ENCODE peak calls at places on chromosomes 3 and 15, in nine cellular contexts. One of them, this sample, is unnamed.

GRCh38 chr3:159532577-159532976 is 456.1 kb upstream of the IL12A start:
- DNase-seq in K562: no peak
- DNase-seq in H1: no peak
- DNase-seq in PC-3: peak; percentile 7
- DNase-seq in MM.1S: no peak
- DNase-seq in SK-N-SH: no peak
- DNase-seq in A549: no peak
- DNase-seq in H9: no peak
- DNase-seq in fibroblast of lung: no peak
- DNase-seq in this sample: peak; percentile 4

GRCh38 chr3:24704496-24704895 is 209.8 kb upstream of the THRB start:
- DNase-seq in MM.1S: no peak
- DNase-seq in K562: no peak
- DNase-seq in SK-N-SH: no peak
- DNase-seq in fibroblast of lung: peak; percentile 64
- DNase-seq in H9: no peak
- DNase-seq in PC-3: peak; percentile 100
- DNase-seq in A549: no peak
- DNase-seq in H1: no peak
- DNase-seq in this sample: no peak

GRCh38 chr3:16884748-16885587 is at the start of gene PLCL2:
- DNase-seq in SK-N-SH: peak; percentile 88
- DNase-seq in K562: peak; percentile 56
- DNase-seq in fibroblast of lung: peak; percentile 38
- DNase-seq in H1: peak; percentile 65
- DNase-seq in PC-3: peak; percentile 43
- DNase-seq in A549: peak; percentile 57
- DNase-seq in H9: peak; percentile 34
- DNase-seq in MM.1S: peak; percentile 65
- DNase-seq in this sample: peak; percentile 93

GRCh38 chr3:120160050-120160449 is 65.8 kb upstream of the GSK3B start:
- DNase-seq in H9: no peak
- DNase-seq in K562: no peak
- DNase-seq in MM.1S: no peak
- DNase-seq in SK-N-SH: no peak
- DNase-seq in fibroblast of lung: peak; percentile 100
- DNase-seq in A549: no peak
- DNase-seq in H1: no peak
- DNase-seq in PC-3: peak; percentile 99
- DNase-seq in this sample: peak; percentile 72

GRCh38 chr15:76035593-76035992 is 23.4 kb upstream of the NRG4 start:
- DNase-seq in A549: no peak
- DNase-seq in H1: no peak
- DNase-seq in H9: no peak
- DNase-seq in PC-3: no peak
- DNase-seq in fibroblast of lung: no peak
- DNase-seq in K562: no peak
- DNase-seq in MM.1S: no peak
- DNase-seq in SK-N-SH: no peak
- DNase-seq in this sample: no peak

GRCh38 chr3:195556390-195556789 is 13.3 kb upstream of the PPP1R2 start:
- DNase-seq in fibroblast of lung: no peak
- DNase-seq in K562: peak; percentile 43
- DNase-seq in MM.1S: no peak
- DNase-seq in H1: no peak
- DNase-seq in H9: peak; percentile 60
- DNase-seq in PC-3: peak; percentile 37
- DNase-seq in SK-N-SH: no peak
- DNase-seq in A549: peak; percentile 13
- DNase-seq in this sample: no peak

GRCh38 chr3:125144653-125145314 is 67.8 kb downstream of the SLC12A8 start:
- DNase-seq in H1: no peak
- DNase-seq in fibroblast of lung: no peak
- DNase-seq in MM.1S: no peak
- DNase-seq in K562: no peak
- DNase-seq in A549: no peak
- DNase-seq in SK-N-SH: no peak
- DNase-seq in PC-3: no peak
- DNase-seq in H9: no peak
- DNase-seq in this sample: peak; percentile 72

GRCh38 chr15:65287515-65287845 is 797 bp upstream of the PARP16 start:
- DNase-seq in H1: no peak
- DNase-seq in PC-3: no peak
- DNase-seq in fibroblast of lung: no peak
- DNase-seq in H9: no peak
- DNase-seq in MM.1S: no peak
- DNase-seq in A549: no peak
- DNase-seq in K562: peak; percentile 2
- DNase-seq in SK-N-SH: no peak
- DNase-seq in this sample: no peak

GRCh38 chr3:182621435-182622240 is 171.7 kb upstream of the ATP11B start:
- DNase-seq in H9: no peak
- DNase-seq in PC-3: peak; percentile 50
- DNase-seq in A549: no peak
- DNase-seq in SK-N-SH: peak; percentile 26
- DNase-seq in H1: no peak
- DNase-seq in MM.1S: peak; percentile 39
- DNase-seq in K562: no peak
- DNase-seq in fibroblast of lung: no peak
- DNase-seq in this sample: no peak

GRCh38 chr15:69573815-69574472 is 121.3 kb downstream of the RPLP1 start:
- DNase-seq in SK-N-SH: no peak
- DNase-seq in fibroblast of lung: no peak
- DNase-seq in H9: no peak
- DNase-seq in PC-3: peak; percentile 32
- DNase-seq in MM.1S: no peak
- DNase-seq in K562: no peak
- DNase-seq in H1: no peak
- DNase-seq in A549: no peak
- DNase-seq in this sample: no peak

GRCh38 chr15:78065284-78065872 is 12.1 kb downstream of the TBC1D2B start:
- DNase-seq in fibroblast of lung: peak; percentile 99
- DNase-seq in MM.1S: peak; percentile 67
- DNase-seq in A549: no peak
- DNase-seq in H1: no peak
- DNase-seq in SK-N-SH: no peak
- DNase-seq in PC-3: peak; percentile 20
- DNase-seq in K562: no peak
- DNase-seq in H9: no peak
- DNase-seq in this sample: peak; percentile 85

GRCh38 chr3:150588027-150588830 is 14.9 kb upstream of the SELENOT start:
- DNase-seq in PC-3: no peak
- DNase-seq in SK-N-SH: no peak
- DNase-seq in A549: no peak
- DNase-seq in K562: no peak
- DNase-seq in H9: no peak
- DNase-seq in fibroblast of lung: no peak
- DNase-seq in MM.1S: no peak
- DNase-seq in H1: no peak
- DNase-seq in this sample: peak; percentile 47

GRCh38 chr3:193944161-193944884 is 191.6 kb upstream of the HES1 start:
- DNase-seq in fibroblast of lung: no peak
- DNase-seq in SK-N-SH: no peak
- DNase-seq in H9: peak; percentile 47
- DNase-seq in A549: no peak
- DNase-seq in H1: no peak
- DNase-seq in PC-3: no peak
- DNase-seq in K562: no peak
- DNase-seq in MM.1S: no peak
- DNase-seq in this sample: no peak

GRCh38 chr15:42215854-42216829 is 8.0 kb upstream of the VPS39 start:
- DNase-seq in H9: no peak
- DNase-seq in fibroblast of lung: peak; percentile 13
- DNase-seq in PC-3: peak; percentile 18
- DNase-seq in K562: no peak
- DNase-seq in MM.1S: no peak
- DNase-seq in A549: no peak
- DNase-seq in SK-N-SH: no peak
- DNase-seq in H1: no peak
- DNase-seq in this sample: no peak

GRCh38 chr3:139248593-139249255 is 95.1 kb upstream of the MRPS22 start:
- DNase-seq in H9: no peak
- DNase-seq in A549: no peak
- DNase-seq in fibroblast of lung: no peak
- DNase-seq in K562: no peak
- DNase-seq in SK-N-SH: no peak
- DNase-seq in H1: peak; percentile 8
- DNase-seq in MM.1S: no peak
- DNase-seq in PC-3: no peak
- DNase-seq in this sample: no peak

GRCh38 chr3:69776926-69777581 is 37.8 kb downstream of the MITF start:
- DNase-seq in MM.1S: no peak
- DNase-seq in SK-N-SH: no peak
- DNase-seq in PC-3: no peak
- DNase-seq in fibroblast of lung: peak; percentile 23
- DNase-seq in H1: no peak
- DNase-seq in K562: no peak
- DNase-seq in H9: no peak
- DNase-seq in A549: no peak
- DNase-seq in this sample: no peak

GRCh38 chr3:133401374-133402135 is 1.7 kb downstream of the BFSP2 start:
- DNase-seq in MM.1S: no peak
- DNase-seq in H9: no peak
- DNase-seq in PC-3: no peak
- DNase-seq in K562: no peak
- DNase-seq in SK-N-SH: peak; percentile 77
- DNase-seq in A549: no peak
- DNase-seq in fibroblast of lung: peak; percentile 29
- DNase-seq in H1: no peak
- DNase-seq in this sample: no peak

GRCh38 chr3:188956839-188957489 is 214.8 kb upstream of the TPRG1 start:
- DNase-seq in MM.1S: peak; percentile 60
- DNase-seq in H1: no peak
- DNase-seq in A549: peak; percentile 35
- DNase-seq in H9: no peak
- DNase-seq in PC-3: peak; percentile 83
- DNase-seq in fibroblast of lung: peak; percentile 85
- DNase-seq in K562: peak; percentile 33
- DNase-seq in SK-N-SH: peak; percentile 22
- DNase-seq in this sample: peak; percentile 26

GRCh38 chr15:29449136-29449535 is 179.5 kb upstream of the NSMCE3 start:
- DNase-seq in H9: peak; percentile 54
- DNase-seq in H1: peak; percentile 67
- DNase-seq in K562: no peak
- DNase-seq in fibroblast of lung: no peak
- DNase-seq in A549: no peak
- DNase-seq in SK-N-SH: no peak
- DNase-seq in MM.1S: peak; percentile 16
- DNase-seq in PC-3: peak; percentile 23
- DNase-seq in this sample: no peak

GRCh38 chr3:67005974-67006373 is 7.9 kb downstream of the KBTBD8 start:
- DNase-seq in PC-3: no peak
- DNase-seq in MM.1S: no peak
- DNase-seq in SK-N-SH: no peak
- DNase-seq in K562: no peak
- DNase-seq in A549: no peak
- DNase-seq in H9: no peak
- DNase-seq in fibroblast of lung: no peak
- DNase-seq in H1: no peak
- DNase-seq in this sample: no peak
- H3K4me2 ChIP-seq in PC-3: no peak overlapping the region
- H3K4me2 ChIP-seq in MM.1S: no peak overlapping the region
- H3K4me2 ChIP-seq in SK-N-SH: no peak overlapping the region
- H3K4me2 ChIP-seq in K562: no peak overlapping the region
- H3K4me2 ChIP-seq in A549: no peak overlapping the region
- H3K4me2 ChIP-seq in H9: no peak overlapping the region
- H3K4me2 ChIP-seq in fibroblast of lung: peak overlapping the region; percentile 61
- H3K4me2 ChIP-seq in H1: no peak overlapping the region
- H3K4me2 ChIP-seq in this sample: no peak overlapping the region

GRCh38 chr3:128632301-128632700 is 18.3 kb downstream of the RPN1 start:
- DNase-seq in A549: no peak
- DNase-seq in H9: no peak
- DNase-seq in H1: no peak
- DNase-seq in MM.1S: no peak
- DNase-seq in fibroblast of lung: no peak
- DNase-seq in SK-N-SH: no peak
- DNase-seq in PC-3: no peak
- DNase-seq in K562: no peak
- DNase-seq in this sample: no peak
- TF ChIP-seq CTCF in A549: no peak
- TF ChIP-seq CTCF in H9: no peak
- TF ChIP-seq CTCF in H1: no peak
- TF ChIP-seq CTCF in MM.1S: no peak
- TF ChIP-seq CTCF in fibroblast of lung: no peak
- TF ChIP-seq CTCF in SK-N-SH: no peak
- TF ChIP-seq CTCF in PC-3: no peak
- TF ChIP-seq CTCF in K562: no peak
- TF ChIP-seq CTCF in this sample: no peak

DNA sequence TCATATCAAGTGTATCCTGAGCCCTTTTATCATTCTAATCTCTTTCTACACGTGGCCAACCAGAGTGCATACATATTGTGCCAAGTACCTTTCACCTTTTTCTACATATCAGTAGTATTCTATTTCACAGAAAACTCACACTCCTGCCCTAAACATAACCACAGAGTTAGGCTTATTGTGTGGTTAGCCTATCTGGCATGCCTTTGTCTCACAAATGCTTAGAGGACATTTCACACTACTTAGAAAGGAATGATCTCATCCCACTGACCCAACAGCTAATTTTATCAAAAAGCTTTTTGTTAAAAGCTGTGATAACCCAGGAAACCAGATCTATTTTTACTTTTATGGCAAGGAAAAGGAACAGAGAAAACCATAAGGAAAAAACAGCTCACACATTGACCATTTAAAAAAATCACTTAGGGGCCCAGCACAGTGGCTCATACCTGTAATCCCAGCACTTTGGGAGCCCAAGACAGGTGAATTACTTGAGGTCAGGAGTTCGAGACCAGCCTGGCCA is 17.8 kb upstream of the MAP4 start:
- DNase-seq in H1: no peak
- DNase-seq in SK-N-SH: peak; percentile 33
- DNase-seq in A549: no peak
- DNase-seq in H9: no peak
- DNase-seq in PC-3: peak; percentile 66
- DNase-seq in MM.1S: peak; percentile 90
- DNase-seq in fibroblast of lung: peak; percentile 57
- DNase-seq in K562: no peak
- DNase-seq in this sample: peak; percentile 78
- H3K4me2 ChIP-seq in H1: no peak overlapping the region
- H3K4me2 ChIP-seq in SK-N-SH: peak overlapping the region; percentile 47
- H3K4me2 ChIP-seq in A549: no peak overlapping the region
- H3K4me2 ChIP-seq in H9: no peak overlapping the region
- H3K4me2 ChIP-seq in PC-3: no peak overlapping the region
- H3K4me2 ChIP-seq in MM.1S: peak overlapping the region; percentile 39
- H3K4me2 ChIP-seq in fibroblast of lung: no peak overlapping the region
- H3K4me2 ChIP-seq in K562: no peak overlapping the region
- H3K4me2 ChIP-seq in this sample: peak overlapping the region; percentile 1

DNA sequence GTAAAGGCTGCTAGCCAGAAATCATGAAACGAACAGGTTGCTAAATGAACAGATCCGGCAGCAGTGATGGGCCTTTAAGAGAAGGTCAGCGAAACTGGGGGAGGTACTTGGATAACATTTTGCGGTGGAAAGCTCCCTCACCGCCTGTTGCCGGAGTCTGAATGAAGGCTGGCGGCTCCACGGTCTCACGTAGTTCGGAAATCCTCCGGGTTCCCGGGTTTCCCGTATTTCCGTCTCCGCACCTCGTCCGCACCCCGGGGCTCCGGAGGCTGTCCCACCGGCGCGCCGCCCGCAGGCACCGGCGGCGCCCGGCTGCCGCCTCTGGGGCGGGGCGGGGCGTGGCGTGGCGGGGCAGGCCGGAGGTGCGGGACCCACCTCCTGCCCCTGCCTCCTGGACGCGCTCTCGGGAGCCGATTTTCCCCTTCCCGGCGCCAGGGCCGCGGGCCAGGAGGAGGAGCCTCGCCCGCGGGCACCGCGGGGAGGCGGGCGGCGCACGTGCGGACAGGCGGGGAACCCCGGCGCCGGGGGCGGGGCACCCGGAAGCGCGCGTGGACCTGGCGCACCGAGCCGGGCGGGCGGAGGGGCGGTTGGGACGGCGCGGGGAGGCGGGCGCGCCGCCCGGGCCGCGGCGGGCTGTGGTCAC is at the start of gene ZDHHC23:
- DNase-seq in H1: peak; percentile 82
- DNase-seq in K562: peak; percentile 77
- DNase-seq in SK-N-SH: peak; percentile 86
- DNase-seq in MM.1S: peak; percentile 79
- DNase-seq in fibroblast of lung: peak; percentile 42
- DNase-seq in A549: peak; percentile 54
- DNase-seq in PC-3: peak; percentile 80
- DNase-seq in H9: peak; percentile 68
- DNase-seq in this sample: peak; percentile 91
- TF ChIP-seq CTCF in H1: no peak
- TF ChIP-seq CTCF in K562: no peak
- TF ChIP-seq CTCF in SK-N-SH: no peak
- TF ChIP-seq CTCF in MM.1S: no peak
- TF ChIP-seq CTCF in fibroblast of lung: no peak
- TF ChIP-seq CTCF in A549: no peak
- TF ChIP-seq CTCF in PC-3: no peak
- TF ChIP-seq CTCF in H9: no peak
- TF ChIP-seq CTCF in this sample: no peak